ENCODE peak calls at places on chromosomes 1 and 21, in nine cellular contexts. U is neural progenitor cell; W is NCI-H1092 treated with DMSO at 0.1 percent for 48 hours; E is stimulated activated CD4-positive, alpha-beta T cell treated with anti-CD3 and anti-CD28 coated beads, Interleukin-1b, Interleukin-23, amount 100 ng/mL, for 48 hours; Q is epithelial cell of proximal tubule; G is HS-27A; H is HTR-8/SVneo; P is central memory CD8-positive, alpha-beta T cell; D is T follicular helper cell. T is an unnamed sample.

GRCh38 chr1:118253310-118253903 is 68.4 kb upstream of the SPAG17 start:
- DNase-seq in D (no peak), Q (no peak), G (no peak), E (no peak), H (no peak), U (no peak), W (peak; percentile 38), P (no peak), T (no peak)

GRCh38 chr21:41779659-41780058 is 12.8 kb upstream of the RIPK4 start:
- DNase-seq in H (no peak), P (no peak), Q (no peak), E (no peak), D (no peak), G (no peak), U (no peak), W (peak; percentile 62), T (no peak)

GRCh38 chr1:150233359-150234308 is 2.3 kb downstream of the ANP32E start:
- DNase-seq in E (peak; percentile 23), U (peak; percentile 2), G (no peak), D (no peak), P (no peak), H (no peak), W (no peak), Q (no peak), T (no peak)

GRCh38 chr1:84174051-84174556 is 30.0 kb downstream of the PRKACB start:
- DNase-seq in G (peak; percentile 36), W (no peak), D (no peak), U (no peak), P (no peak), E (no peak), Q (peak; percentile 76), H (peak; percentile 8), T (no peak)

GRCh38 chr1:172775598-172776570 is 117.0 kb downstream of the FASLG start:
- DNase-seq in Q (no peak), H (peak; percentile 3), P (no peak), W (no peak), U (no peak), G (no peak), D (no peak), E (no peak), T (no peak)

GRCh38 chr1:43878854-43879253 is 54.7 kb upstream of the ARTN start:
- DNase-seq in E (no peak), H (no peak), W (peak; percentile 31), Q (no peak), D (no peak), P (no peak), G (no peak), U (no peak), T (no peak)

GRCh38 chr1:37391181-37391949 is 83.0 kb upstream of the ZC3H12A start:
- DNase-seq in H (no peak), G (no peak), Q (no peak), D (no peak), E (no peak), W (peak; percentile 86), P (no peak), U (peak; percentile 86), T (no peak)

GRCh38 chr1:173753830-173754229 is 39.0 kb downstream of the KLHL20 start:
- DNase-seq in E (no peak), P (no peak), D (no peak), U (no peak), H (no peak), W (no peak), Q (no peak), G (no peak), T (no peak)

GRCh38 chr1:111944121-111944785 is 45.2 kb downstream of the KCND3 start:
- DNase-seq in H (no peak), G (no peak), P (no peak), D (no peak), W (peak; percentile 29), E (no peak), Q (no peak), U (no peak), T (no peak)